ENCODE peak calls at places on chromosomes 3 and 15, in six cellular contexts. One of them, this sample, is unnamed.

GRCh38 chr3:69009559-69010410 is 3.7 kb downstream of the EOGT start:
- DNase-seq in astrocyte of the spinal cord: peak
- DNase-seq in glutamatergic neuron: no peak
- DNase-seq in GM10248: no peak
- DNase-seq in PC-9: no peak
- DNase-seq in mucosa of descending colon: no peak
- DNase-seq in this sample: no peak

GRCh38 chr3:4994823-4995499 is 15.7 kb downstream of the BHLHE40 start:
- DNase-seq in mucosa of descending colon: peak
- DNase-seq in GM10248: no peak
- DNase-seq in astrocyte of the spinal cord: peak
- DNase-seq in glutamatergic neuron: no peak
- DNase-seq in PC-9: peak
- DNase-seq in this sample: peak

GRCh38 chr3:116226245-116226644 is 219.0 kb downstream of the LSAMP start:
- DNase-seq in glutamatergic neuron: no peak
- DNase-seq in GM10248: no peak
- DNase-seq in PC-9: no peak
- DNase-seq in mucosa of descending colon: no peak
- DNase-seq in astrocyte of the spinal cord: no peak
- DNase-seq in this sample: no peak

GRCh38 chr3:189289251-189289650 is 117.5 kb downstream of the TPRG1 start:
- DNase-seq in PC-9: no peak
- DNase-seq in mucosa of descending colon: no peak
- DNase-seq in GM10248: no peak
- DNase-seq in glutamatergic neuron: no peak
- DNase-seq in astrocyte of the spinal cord: no peak
- DNase-seq in this sample: no peak

GRCh38 chr15:92714457-92715401 is 59.2 kb upstream of the FAM174B start:
- DNase-seq in PC-9: peak
- DNase-seq in astrocyte of the spinal cord: peak
- DNase-seq in mucosa of descending colon: peak
- DNase-seq in glutamatergic neuron: peak
- DNase-seq in GM10248: peak
- DNase-seq in this sample: peak

GRCh38 chr3:141050913-141051632 is at the start of gene SPSB4:
- DNase-seq in astrocyte of the spinal cord: peak
- DNase-seq in PC-9: no peak
- DNase-seq in glutamatergic neuron: peak
- DNase-seq in mucosa of descending colon: peak
- DNase-seq in GM10248: no peak
- DNase-seq in this sample: peak

GRCh38 chr15:46251873-46252272 is 617.0 kb downstream of the SQOR start:
- DNase-seq in GM10248: no peak
- DNase-seq in glutamatergic neuron: no peak
- DNase-seq in PC-9: no peak
- DNase-seq in astrocyte of the spinal cord: no peak
- DNase-seq in mucosa of descending colon: no peak
- DNase-seq in this sample: no peak

GRCh38 chr15:70826634-70827033 is 27.3 kb downstream of the LARP6 start:
- DNase-seq in GM10248: no peak
- DNase-seq in mucosa of descending colon: no peak
- DNase-seq in PC-9: peak
- DNase-seq in astrocyte of the spinal cord: peak
- DNase-seq in glutamatergic neuron: no peak
- DNase-seq in this sample: no peak

GRCh38 chr3:129409541-129409940 is 18.9 kb downstream of the EFCAB12 start:
- DNase-seq in PC-9: no peak
- DNase-seq in glutamatergic neuron: no peak
- DNase-seq in GM10248: no peak
- DNase-seq in astrocyte of the spinal cord: peak
- DNase-seq in mucosa of descending colon: no peak
- DNase-seq in this sample: no peak

GRCh38 chr3:176623751-176624150 is 573.5 kb downstream of the TBL1XR1 start:
- DNase-seq in glutamatergic neuron: no peak
- DNase-seq in PC-9: no peak
- DNase-seq in mucosa of descending colon: no peak
- DNase-seq in astrocyte of the spinal cord: no peak
- DNase-seq in GM10248: no peak
- DNase-seq in this sample: no peak

GRCh38 chr3:131174752-131175151 is 148.1 kb downstream of the NEK11 start:
- DNase-seq in astrocyte of the spinal cord: peak
- DNase-seq in glutamatergic neuron: no peak
- DNase-seq in GM10248: no peak
- DNase-seq in mucosa of descending colon: peak
- DNase-seq in PC-9: peak
- DNase-seq in this sample: no peak

GRCh38 chr3:145384307-145384706 is 776.7 kb downstream of the PLOD2 start:
- DNase-seq in astrocyte of the spinal cord: no peak
- DNase-seq in glutamatergic neuron: no peak
- DNase-seq in PC-9: no peak
- DNase-seq in mucosa of descending colon: no peak
- DNase-seq in GM10248: no peak
- DNase-seq in this sample: no peak

GRCh38 chr15:91338763-91339162 is 238.7 kb downstream of the SV2B start:
- DNase-seq in astrocyte of the spinal cord: peak
- DNase-seq in glutamatergic neuron: no peak
- DNase-seq in mucosa of descending colon: peak
- DNase-seq in GM10248: no peak
- DNase-seq in PC-9: no peak
- DNase-seq in this sample: no peak

GRCh38 chr3:4820296-4821121 is 158.7 kb upstream of the BHLHE40 start:
- DNase-seq in glutamatergic neuron: no peak
- DNase-seq in mucosa of descending colon: no peak
- DNase-seq in GM10248: no peak
- DNase-seq in PC-9: no peak
- DNase-seq in astrocyte of the spinal cord: no peak
- DNase-seq in this sample: no peak

GRCh38 chr15:93052090-93052892 is 36.7 kb downstream of the RGMA start:
- DNase-seq in astrocyte of the spinal cord: no peak
- DNase-seq in GM10248: no peak
- DNase-seq in mucosa of descending colon: no peak
- DNase-seq in PC-9: no peak
- DNase-seq in glutamatergic neuron: no peak
- DNase-seq in this sample: no peak

GRCh38 chr3:9173445-9173844 is 76.0 kb downstream of the SRGAP3 start:
- DNase-seq in astrocyte of the spinal cord: no peak
- DNase-seq in mucosa of descending colon: no peak
- DNase-seq in glutamatergic neuron: no peak
- DNase-seq in PC-9: no peak
- DNase-seq in GM10248: no peak
- DNase-seq in this sample: no peak

GRCh38 chr3:156987946-156988345 is 161.8 kb downstream of the LEKR1 start:
- DNase-seq in glutamatergic neuron: no peak
- DNase-seq in astrocyte of the spinal cord: no peak
- DNase-seq in mucosa of descending colon: no peak
- DNase-seq in PC-9: no peak
- DNase-seq in GM10248: no peak
- DNase-seq in this sample: no peak

GRCh38 chr3:46615050-46615449 is 2.7 kb downstream of the FAM240A start:
- DNase-seq in astrocyte of the spinal cord: no peak
- DNase-seq in GM10248: no peak
- DNase-seq in PC-9: no peak
- DNase-seq in glutamatergic neuron: no peak
- DNase-seq in mucosa of descending colon: no peak
- DNase-seq in this sample: no peak

GRCh38 chr3:136350557-136350956 is 100.4 kb downstream of the PCCB start:
- DNase-seq in GM10248: no peak
- DNase-seq in mucosa of descending colon: no peak
- DNase-seq in PC-9: no peak
- DNase-seq in astrocyte of the spinal cord: peak
- DNase-seq in glutamatergic neuron: no peak
- DNase-seq in this sample: no peak

GRCh38 chr3:43998374-43998840 is 243.3 kb upstream of the TOPAZ1 start:
- DNase-seq in glutamatergic neuron: peak
- DNase-seq in GM10248: no peak
- DNase-seq in PC-9: no peak
- DNase-seq in astrocyte of the spinal cord: peak
- DNase-seq in mucosa of descending colon: no peak
- DNase-seq in this sample: no peak

GRCh38 chr3:42504334-42505202 is 2.1 kb downstream of the VIPR1 start:
- DNase-seq in PC-9: no peak
- DNase-seq in GM10248: no peak
- DNase-seq in astrocyte of the spinal cord: no peak
- DNase-seq in mucosa of descending colon: peak
- DNase-seq in glutamatergic neuron: peak
- DNase-seq in this sample: no peak

GRCh38 chr3:166123576-166123975 is 286.4 kb upstream of the BCHE start:
- DNase-seq in GM10248: no peak
- DNase-seq in mucosa of descending colon: no peak
- DNase-seq in astrocyte of the spinal cord: peak
- DNase-seq in PC-9: peak
- DNase-seq in glutamatergic neuron: no peak
- DNase-seq in this sample: no peak

GRCh38 chr15:45351229-45351628 is 27.1 kb downstream of the GATM start:
- DNase-seq in astrocyte of the spinal cord: no peak
- DNase-seq in glutamatergic neuron: no peak
- DNase-seq in mucosa of descending colon: no peak
- DNase-seq in PC-9: no peak
- DNase-seq in GM10248: no peak
- DNase-seq in this sample: no peak

GRCh38 chr3:135083179-135083578 is 288.1 kb downstream of the EPHB1 start:
- DNase-seq in mucosa of descending colon: no peak
- DNase-seq in glutamatergic neuron: no peak
- DNase-seq in PC-9: no peak
- DNase-seq in GM10248: no peak
- DNase-seq in astrocyte of the spinal cord: no peak
- DNase-seq in this sample: no peak

GRCh38 chr15:82910721-82911120 is 41.8 kb downstream of the HOMER2 start:
- DNase-seq in astrocyte of the spinal cord: no peak
- DNase-seq in mucosa of descending colon: no peak
- DNase-seq in glutamatergic neuron: no peak
- DNase-seq in GM10248: no peak
- DNase-seq in PC-9: no peak
- DNase-seq in this sample: no peak

GRCh38 chr3:55180936-55181535 is 253.2 kb upstream of the LRTM1 start:
- DNase-seq in glutamatergic neuron: peak
- DNase-seq in mucosa of descending colon: peak
- DNase-seq in astrocyte of the spinal cord: peak
- DNase-seq in PC-9: no peak
- DNase-seq in GM10248: peak
- DNase-seq in this sample: peak

GRCh38 chr15:63436872-63437375 is 55.3 kb upstream of the CA12 start:
- DNase-seq in mucosa of descending colon: peak
- DNase-seq in astrocyte of the spinal cord: peak
- DNase-seq in GM10248: no peak
- DNase-seq in PC-9: no peak
- DNase-seq in glutamatergic neuron: no peak
- DNase-seq in this sample: no peak

GRCh38 chr3:72836923-72837322 is 11.3 kb downstream of the SHQ1 start:
- DNase-seq in glutamatergic neuron: no peak
- DNase-seq in astrocyte of the spinal cord: peak
- DNase-seq in PC-9: no peak
- DNase-seq in mucosa of descending colon: no peak
- DNase-seq in GM10248: no peak
- DNase-seq in this sample: no peak
- TF ChIP-seq CTCF in glutamatergic neuron: no peak
- TF ChIP-seq CTCF in astrocyte of the spinal cord: no peak
- TF ChIP-seq CTCF in PC-9: no peak
- TF ChIP-seq CTCF in mucosa of descending colon: no peak
- TF ChIP-seq CTCF in GM10248: no peak
- TF ChIP-seq CTCF in this sample: no peak

GRCh38 chr3:151931171-151931570 is 57.7 kb downstream of the SUCNR1 start:
- DNase-seq in glutamatergic neuron: no peak
- DNase-seq in PC-9: no peak
- DNase-seq in GM10248: no peak
- DNase-seq in astrocyte of the spinal cord: peak
- DNase-seq in mucosa of descending colon: no peak
- DNase-seq in this sample: no peak
- TF ChIP-seq CTCF in glutamatergic neuron: no peak
- TF ChIP-seq CTCF in PC-9: no peak
- TF ChIP-seq CTCF in GM10248: no peak
- TF ChIP-seq CTCF in astrocyte of the spinal cord: no peak
- TF ChIP-seq CTCF in mucosa of descending colon: no peak
- TF ChIP-seq CTCF in this sample: no peak

GRCh38 chr3:50245251-50245745 is 9.3 kb downstream of the GNAI2 start:
- DNase-seq in glutamatergic neuron: no peak
- DNase-seq in astrocyte of the spinal cord: no peak
- DNase-seq in PC-9: no peak
- DNase-seq in GM10248: no peak
- DNase-seq in mucosa of descending colon: no peak
- DNase-seq in this sample: no peak

GRCh38 chr3:50248387-50248786 is 12.4 kb downstream of the GNAI2 start:
- DNase-seq in mucosa of descending colon: peak
- DNase-seq in PC-9: peak
- DNase-seq in GM10248: no peak
- DNase-seq in glutamatergic neuron: no peak
- DNase-seq in astrocyte of the spinal cord: no peak
- DNase-seq in this sample: no peak

GRCh38 chr3:50245831-50246516 is 10.0 kb downstream of the GNAI2 start:
- DNase-seq in PC-9: peak
- DNase-seq in GM10248: peak
- DNase-seq in astrocyte of the spinal cord: peak
- DNase-seq in mucosa of descending colon: peak
- DNase-seq in glutamatergic neuron: peak
- DNase-seq in this sample: peak

GRCh38 chr3:50249459-50249858 is 13.5 kb downstream of the GNAI2 start:
- DNase-seq in glutamatergic neuron: no peak
- DNase-seq in astrocyte of the spinal cord: no peak
- DNase-seq in mucosa of descending colon: no peak
- DNase-seq in GM10248: no peak
- DNase-seq in PC-9: no peak
- DNase-seq in this sample: no peak

DNA sequence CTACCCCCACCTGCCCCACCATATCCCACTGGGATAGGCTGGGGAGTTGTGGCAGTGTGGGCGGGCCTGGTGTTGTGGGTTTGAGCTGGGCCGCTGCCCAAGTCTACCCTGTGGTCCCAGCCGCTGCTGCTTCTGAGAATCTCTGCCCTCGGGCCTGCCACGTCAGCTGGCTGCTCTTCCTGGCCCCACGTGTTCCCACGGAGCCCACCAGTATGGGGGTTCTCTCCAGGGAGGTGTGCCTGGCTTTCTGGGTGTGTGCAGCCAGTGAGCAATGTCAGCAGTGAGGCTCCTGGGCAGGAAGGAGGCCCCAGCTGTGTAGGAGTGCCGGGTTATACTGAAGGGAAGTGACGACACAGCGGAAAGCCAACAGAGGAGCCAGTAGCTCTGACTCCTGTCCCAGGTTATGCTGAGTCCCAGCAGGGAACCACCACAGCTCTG is 10.5 kb downstream of the GNAI2 start:
- DNase-seq in GM10248: peak
- DNase-seq in astrocyte of the spinal cord: peak
- DNase-seq in mucosa of descending colon: peak
- DNase-seq in PC-9: peak
- DNase-seq in glutamatergic neuron: no peak
- DNase-seq in this sample: no peak
- TF ChIP-seq CTCF in GM10248: no peak
- TF ChIP-seq CTCF in astrocyte of the spinal cord: no peak
- TF ChIP-seq CTCF in mucosa of descending colon: no peak
- TF ChIP-seq CTCF in PC-9: peak
- TF ChIP-seq CTCF in glutamatergic neuron: peak
- TF ChIP-seq CTCF in this sample: no peak

DNA sequence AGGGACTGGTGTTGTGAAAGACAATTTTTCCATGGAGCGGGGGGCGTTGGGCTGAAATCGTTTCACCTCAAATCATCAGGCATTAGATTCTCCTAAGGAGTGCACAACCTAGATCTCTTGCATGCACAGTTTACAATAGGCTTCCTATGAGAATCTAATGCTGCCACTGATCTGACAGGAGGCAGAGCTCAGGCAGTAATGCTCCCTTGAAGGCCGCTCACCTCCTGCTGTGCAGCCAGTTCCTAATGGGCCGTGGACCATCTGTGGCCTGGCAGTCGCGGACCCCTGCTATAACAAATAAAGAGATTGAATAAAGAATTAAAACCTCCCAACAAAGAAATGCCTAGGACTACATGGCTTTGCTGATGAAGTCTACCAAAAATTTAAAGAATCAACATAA is 25.3 kb upstream of the ANKRD28 start:
- DNase-seq in GM10248: no peak
- DNase-seq in glutamatergic neuron: peak
- DNase-seq in astrocyte of the spinal cord: no peak
- DNase-seq in mucosa of descending colon: no peak
- DNase-seq in PC-9: no peak
- DNase-seq in this sample: no peak
- TF ChIP-seq CTCF in GM10248: no peak
- TF ChIP-seq CTCF in glutamatergic neuron: no peak
- TF ChIP-seq CTCF in astrocyte of the spinal cord: no peak
- TF ChIP-seq CTCF in mucosa of descending colon: no peak
- TF ChIP-seq CTCF in PC-9: no peak
- TF ChIP-seq CTCF in this sample: no peak